ENCODE peak calls at places on chromosomes 6 and 20, in seven cellular contexts. M is bronchial epithelial cell, L is heart right ventricle, T is AG10803, P is fibroblast of villous mesenchyme, E is astrocyte of the cerebellum, I is IMR-90. H is an unnamed sample.

GRCh38 chr20:41234546-41234945 is 83.0 kb downstream of the ZHX3 start:
- DNase-seq in M (no peak), L (peak), P (no peak), T (no peak), E (no peak), I (no peak), H (no peak)

GRCh38 chr6:18088419-18089296 is 33.8 kb downstream of the NHLRC1 start:
- DNase-seq in T (no peak), I (no peak), P (no peak), L (no peak), M (peak), E (no peak), H (no peak)

GRCh38 chr6:126876446-126876845 is 242.0 kb upstream of the RSPO3 start:
- DNase-seq in P (no peak), L (no peak), M (no peak), I (no peak), E (no peak), T (no peak), H (no peak)

GRCh38 chr6:43985329-43985728 is 141.9 kb downstream of the MRPL14 start:
- DNase-seq in I (no peak), E (no peak), T (no peak), M (no peak), L (no peak), P (no peak), H (no peak)

GRCh38 chr20:10761786-10762185 is 88.0 kb upstream of the JAG1 start:
- DNase-seq in P (peak), I (peak), M (peak), E (peak), L (no peak), T (no peak), H (no peak)

GRCh38 chr6:36028887-36029324 is 1.3 kb downstream of the MAPK14 start:
- DNase-seq in E (peak), M (peak), P (peak), L (peak), I (peak), T (peak), H (peak)

GRCh38 chr20:25220810-25221591 is 25.5 kb downstream of the ENTPD6 start:
- DNase-seq in E (no peak), T (no peak), M (no peak), P (no peak), I (no peak), L (no peak), H (no peak)

GRCh38 chr6:32973144-32973854 is 4.9 kb downstream of the BRD2 start:
- DNase-seq in E (no peak), L (peak), P (peak), T (peak), M (no peak), I (peak), H (no peak)

GRCh38 chr20:59945175-59945574 is 5.0 kb downstream of the FAM217B start:
- DNase-seq in I (no peak), E (no peak), L (no peak), T (peak), M (no peak), P (no peak), H (no peak)

GRCh38 chr6:120627612-120628011 is 706.7 kb downstream of the TBC1D32 start:
- DNase-seq in P (no peak), T (no peak), L (no peak), E (no peak), M (no peak), I (no peak), H (no peak)

GRCh38 chr6:124955108-124955851 is 7.0 kb upstream of the RNF217 start:
- DNase-seq in I (no peak), L (no peak), E (no peak), P (no peak), T (no peak), M (no peak), H (no peak)

GRCh38 chr6:163811317-163811716 is 396.8 kb downstream of the QKI start:
- DNase-seq in T (no peak), L (no peak), I (no peak), P (no peak), M (no peak), E (no peak), H (no peak)

GRCh38 chr6:144234399-144234798 is 50.7 kb upstream of the UTRN start:
- DNase-seq in E (no peak), I (no peak), M (no peak), P (no peak), T (no peak), L (no peak), H (no peak)

GRCh38 chr6:137176729-137177128 is 3.3 kb upstream of the IL22RA2 start:
- DNase-seq in T (no peak), I (no peak), L (no peak), E (no peak), M (no peak), P (no peak), H (no peak)

GRCh38 chr6:167647333-167647732 is 179.4 kb upstream of the AFDN start:
- DNase-seq in I (no peak), M (no peak), T (no peak), E (peak), L (no peak), P (no peak), H (no peak)

GRCh38 chr6:47680056-47680455 is 18.3 kb upstream of the ADGRF4 start:
- DNase-seq in M (peak), E (no peak), L (no peak), T (no peak), P (no peak), I (no peak), H (no peak)

GRCh38 chr6:152380351-152380767 is 256.8 kb downstream of the SYNE1 start:
- DNase-seq in T (peak), M (peak), L (peak), E (peak), I (peak), P (peak), H (no peak)

GRCh38 chr20:25485872-25486271 is 78.4 kb downstream of the GINS1 start:
- DNase-seq in T (no peak), L (no peak), I (no peak), P (no peak), M (no peak), E (no peak), H (no peak)

GRCh38 chr6:140752234-140752633 is 1377.8 kb upstream of the CITED2 start:
- DNase-seq in I (no peak), E (no peak), T (no peak), P (no peak), L (no peak), M (no peak), H (no peak)

GRCh38 chr6:133503330-133503729 is 262.2 kb downstream of the EYA4 start:
- DNase-seq in L (no peak), T (peak), M (no peak), E (peak), P (peak), I (no peak), H (no peak)

GRCh38 chr20:54292186-54292585 is 84.3 kb downstream of the PFDN4 start:
- DNase-seq in P (peak), E (peak), L (no peak), I (peak), T (peak), M (peak), H (no peak)

GRCh38 chr20:45578151-45578660 is 878 bp downstream of the WFDC8 start:
- DNase-seq in I (no peak), P (no peak), M (no peak), E (no peak), L (no peak), T (no peak), H (no peak)

GRCh38 chr6:15534970-15535369 is 127.9 kb downstream of the DTNBP1 start:
- DNase-seq in T (no peak), L (no peak), I (no peak), M (no peak), E (no peak), P (no peak), H (peak)

GRCh38 chr20:51554538-51555165 is 12.1 kb upstream of the NFATC2 start:
- DNase-seq in T (peak), I (peak), L (no peak), E (no peak), M (peak), P (peak), H (no peak)

GRCh38 chr6:96923400-96923799 is 1.1 kb upstream of the KLHL32 start:
- DNase-seq in M (no peak), L (no peak), P (no peak), T (no peak), E (no peak), I (no peak), H (no peak)

GRCh38 chr6:117303323-117303722 is 38.0 kb downstream of the VGLL2 start:
- DNase-seq in T (no peak), P (no peak), I (no peak), L (no peak), E (no peak), M (no peak), H (no peak)

GRCh38 chr6:127328043-127328442 is 15.4 kb downstream of the ECHDC1 start:
- DNase-seq in E (no peak), T (peak), L (no peak), P (no peak), I (peak), M (peak), H (no peak)

GRCh38 chr20:2305479-2305878 is 9.7 kb downstream of the TGM3 start:
- DNase-seq in P (no peak), E (no peak), I (no peak), T (no peak), M (no peak), L (no peak), H (no peak)

GRCh38 chr6:158649289-158650143 is at the start of gene SYTL3:
- DNase-seq in M (no peak), T (peak), L (peak), I (peak), P (peak), E (no peak), H (peak)

GRCh38 chr20:19249515-19249914 is 37.1 kb downstream of the SLC24A3 start:
- DNase-seq in T (no peak), E (no peak), P (peak), I (peak), L (no peak), M (peak), H (no peak)

GRCh38 chr6:33118525-33119123 is 42.8 kb downstream of the HLA-DPB1 start:
- DNase-seq in E (peak), I (peak), L (peak), M (peak), T (peak), P (peak), H (no peak)

GRCh38 chr6:68108243-68108835 is 526.7 kb upstream of the ADGRB3 start:
- DNase-seq in M (peak), T (no peak), P (peak), E (no peak), I (peak), L (no peak), H (no peak)

GRCh38 chr6:51203504-51203903 is 384.8 kb downstream of the TFAP2B start:
- DNase-seq in I (no peak), L (no peak), M (no peak), T (no peak), P (no peak), E (no peak), H (no peak)
- H3K4me3 ChIP-seq in I (no peak), L (no peak), M (no peak), T (no peak), P (no peak), E (no peak), H (no peak)

GRCh38 chr20:57389695-57390603 is 1.2 kb upstream of the RBM38 start:
- DNase-seq in M (no peak), P (no peak), T (no peak), L (no peak), E (no peak), I (no peak), H (no peak)
- TF ChIP-seq CTCF in M (no peak), P (no peak), T (no peak), L (no peak), E (no peak), I (no peak), H (no peak)

GRCh38 chr6:42704251-42704936 is 18.0 kb downstream of the PRPH2 start:
- DNase-seq in I (no peak), P (peak), T (no peak), E (no peak), L (peak), M (no peak), H (no peak)
- H3K4me3 ChIP-seq in I (no peak), P (peak), T (peak), E (peak), L (peak), M (no peak), H (no peak)

DNA sequence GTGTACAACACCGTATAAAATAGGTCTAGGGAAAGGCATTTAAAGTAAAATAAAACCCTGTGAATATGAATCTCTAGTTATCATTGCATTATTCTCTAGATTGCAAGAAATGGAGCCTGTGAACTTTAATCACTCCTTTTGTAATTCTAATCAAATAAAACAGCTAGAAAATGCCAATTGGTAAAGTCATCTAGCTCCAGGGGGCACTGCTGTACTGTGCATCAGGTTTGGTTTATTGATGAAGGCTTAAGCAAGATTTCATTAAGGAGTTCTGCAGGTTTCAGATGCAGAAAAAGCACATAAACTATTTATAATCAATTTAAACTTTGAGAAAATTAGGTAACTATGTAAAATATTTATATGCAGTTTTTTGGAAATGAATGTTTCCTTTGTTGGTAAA is 645.0 kb downstream of the PHF3 start:
- DNase-seq in M (peak), T (peak), E (peak), L (no peak), P (peak), I (peak), H (peak)
- TF ChIP-seq CTCF in M (no peak), T (peak), E (peak), L (no peak), P (peak), I (peak), H (peak)

GRCh38 chr20:48626226-48626937 is 201.4 kb downstream of the PREX1 start:
- DNase-seq in E (no peak), M (no peak), T (peak), L (no peak), P (peak), I (peak), H (no peak)

GRCh38 chr20:48625136-48625900 is 202.5 kb downstream of the PREX1 start:
- DNase-seq in P (no peak), T (no peak), L (no peak), E (no peak), I (no peak), M (no peak), H (no peak)

GRCh38 chr20:48627737-48628128 is 200.1 kb downstream of the PREX1 start:
- DNase-seq in M (no peak), T (no peak), I (no peak), E (no peak), L (no peak), P (no peak), H (no peak)

GRCh38 chr20:48629069-48629959 is 198.5 kb downstream of the PREX1 start:
- DNase-seq in L (no peak), T (no peak), I (no peak), E (no peak), M (no peak), P (no peak), H (no peak)

DNA sequence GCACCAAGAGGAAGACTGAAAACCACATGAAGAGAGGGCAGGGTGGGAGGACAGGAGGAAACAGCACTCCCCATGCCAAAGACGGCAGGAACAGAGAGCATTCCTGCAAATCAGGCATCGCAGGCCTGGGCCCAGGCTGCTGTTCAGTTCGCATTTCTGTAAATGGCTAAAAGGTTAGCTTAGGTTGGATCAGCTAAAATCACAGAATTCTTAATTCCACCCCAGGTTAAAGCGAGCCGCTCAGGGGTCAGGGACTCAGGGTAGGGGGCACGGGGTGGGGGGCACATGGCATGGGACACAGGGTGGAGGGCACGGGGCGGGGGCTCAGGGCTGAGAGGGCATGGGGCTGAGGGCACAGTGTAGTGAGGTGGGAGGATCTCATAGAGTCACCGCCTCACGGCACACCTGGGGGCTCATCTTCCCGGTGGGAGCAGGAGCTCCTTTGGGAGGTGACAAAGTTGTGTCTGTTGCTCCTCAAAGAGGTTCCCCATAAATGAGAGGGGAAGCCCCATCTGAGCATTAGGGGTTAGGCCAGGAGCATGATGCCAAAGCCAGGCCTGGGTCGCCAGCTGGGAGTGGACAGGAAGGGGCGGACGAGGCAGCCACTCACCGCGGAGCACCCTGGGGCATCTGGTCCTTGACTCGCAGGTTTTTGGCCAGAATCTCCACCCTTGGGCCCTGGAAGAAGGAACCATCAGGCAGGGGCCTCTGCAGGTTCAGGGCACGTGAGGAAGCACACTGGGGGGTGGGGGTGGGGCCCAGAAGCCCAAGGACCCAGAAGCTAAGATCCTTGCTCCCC is 200.7 kb downstream of the PREX1 start:
- DNase-seq in P (no peak), E (no peak), L (no peak), I (no peak), T (no peak), M (no peak), H (no peak)
- H3K4me3 ChIP-seq in P (no peak), E (no peak), L (no peak), I (no peak), T (no peak), M (no peak), H (no peak)

GRCh38 chr6:34349226-34349625 is 43.2 kb downstream of the NUDT3 start:
- DNase-seq in E (no peak), M (no peak), I (no peak), P (no peak), T (no peak), L (no peak), H (no peak)
- TF ChIP-seq CTCF in E (no peak), M (no peak), I (no peak), P (no peak), T (no peak), L (no peak), H (no peak)

DNA sequence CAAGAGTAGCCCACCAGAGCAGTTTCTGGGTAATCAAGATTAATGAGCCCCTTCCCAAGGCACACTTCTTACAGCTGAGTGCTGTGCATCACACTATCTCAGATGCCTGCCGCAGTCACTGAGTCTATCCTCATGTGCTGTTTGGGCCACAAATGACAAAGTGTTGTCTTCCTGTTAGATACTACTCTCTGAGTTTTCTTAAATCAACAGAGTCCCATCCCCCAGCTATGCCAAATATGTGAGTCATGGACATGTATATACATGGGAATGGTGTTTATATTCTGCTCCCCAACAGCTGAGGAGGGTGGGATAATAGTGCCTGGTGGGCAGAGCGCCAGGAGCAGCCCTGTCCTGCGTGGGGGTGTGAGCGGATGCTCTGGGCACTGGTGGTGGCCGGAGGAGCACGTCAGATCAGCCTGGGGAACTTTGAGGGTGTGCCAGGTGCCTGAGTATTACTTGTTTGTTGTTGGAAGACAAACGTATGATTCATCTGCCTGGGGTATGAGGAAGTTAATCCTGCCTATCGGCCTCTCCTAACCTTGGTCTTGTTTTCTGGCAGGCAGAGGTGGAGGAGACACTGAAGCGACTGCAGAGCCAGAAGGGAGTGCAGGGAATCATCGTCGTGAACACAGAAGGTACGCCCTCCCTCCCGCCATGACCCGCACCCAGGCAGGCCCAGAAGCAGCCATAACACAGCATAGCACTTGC is 9.6 kb downstream of the DYNLRB1 start:
- DNase-seq in P (peak), I (peak), L (peak), T (peak), E (peak), M (peak), H (peak)
- H3K4me3 ChIP-seq in P (no peak), I (no peak), L (no peak), T (no peak), E (no peak), M (no peak), H (no peak)

H was measured in epithelial cell of proximal tubule.